ENCODE peak calls at places on chromosomes 16 and 17, in seven cellular contexts. U is SK-N-SH, T is GM12891, L is GM12878, P is K562, K is HepG2, I is H1. C is an unnamed sample.

GRCh38 chr16:5252800-5253199 is 155.2 kb upstream of the EEF2KMT start:
- DNase-seq in U (no peak), K (no peak), T (no peak), L (no peak), P (no peak), I (no peak), C (no peak)

GRCh38 chr16:13298676-13299075 is 397.3 kb downstream of the SHISA9 start:
- DNase-seq in K (no peak), U (no peak), P (no peak), L (no peak), I (peak; percentile 48), T (no peak), C (no peak)

GRCh38 chr17:31378638-31379037 is 12.8 kb upstream of the RAB11FIP4 start:
- DNase-seq in P (no peak), U (no peak), I (no peak), L (no peak), K (no peak), T (no peak), C (no peak)

GRCh38 chr17:2025622-2026309 is 632 bp upstream of the RTN4RL1 start:
- DNase-seq in I (peak; percentile 70), K (peak; percentile 60), L (no peak), P (peak; percentile 48), T (no peak), U (peak; percentile 93), C (no peak)

GRCh38 chr17:78620099-78620498 is 42.9 kb upstream of the DNAH17 start:
- DNase-seq in T (no peak), I (no peak), U (no peak), P (no peak), K (no peak), L (no peak), C (no peak)

GRCh38 chr16:11597268-11597690 is 10.6 kb upstream of the LITAF start:
- DNase-seq in T (no peak), P (peak; percentile 26), U (no peak), I (no peak), K (no peak), L (no peak), C (no peak)

GRCh38 chr16:57893559-57894389 is 77.2 kb downstream of the CNGB1 start:
- DNase-seq in L (no peak), K (peak; percentile 99), T (no peak), I (no peak), P (no peak), U (no peak), C (no peak)

GRCh38 chr16:86511317-86512161 is 1.2 kb downstream of the FOXF1 start:
- DNase-seq in U (no peak), K (no peak), P (no peak), T (no peak), I (no peak), L (no peak), C (no peak)

GRCh38 chr17:47643116-47643515 is 6.6 kb upstream of the KPNB1 start:
- DNase-seq in I (no peak), P (no peak), L (no peak), T (no peak), K (no peak), U (no peak), C (no peak)

GRCh38 chr16:83305092-83305491 is 502.7 kb upstream of the HSBP1 start:
- DNase-seq in K (no peak), T (no peak), U (no peak), P (no peak), L (no peak), I (no peak), C (no peak)

GRCh38 chr16:47046726-47047602 is 73.5 kb upstream of the DNAJA2 start:
- DNase-seq in U (no peak), I (no peak), L (peak; percentile 51), T (no peak), K (no peak), P (no peak), C (peak; percentile 38)

GRCh38 chr17:81187586-81188490 is 21.8 kb upstream of the AATK start:
- DNase-seq in I (no peak), P (peak; percentile 25), K (no peak), T (no peak), L (no peak), U (no peak), C (no peak)

GRCh38 chr17:40871316-40871715 is 4.3 kb upstream of the KRT12 start:
- DNase-seq in T (no peak), P (peak; percentile 26), L (no peak), I (no peak), U (no peak), K (no peak), C (no peak)

GRCh38 chr17:41959336-41960095 is 7.1 kb upstream of the CNP start:
- DNase-seq in P (peak; percentile 80), I (peak; percentile 68), L (no peak), T (no peak), K (peak; percentile 85), U (peak; percentile 73), C (no peak)

GRCh38 chr16:56611281-56611833 is 3.0 kb downstream of the MT2A start:
- DNase-seq in P (no peak), T (no peak), U (no peak), L (no peak), I (no peak), K (peak; percentile 78), C (no peak)

GRCh38 chr17:29567362-29568330 is 809 bp upstream of the ABHD15 start:
- DNase-seq in T (peak; percentile 84), P (peak; percentile 85), U (peak; percentile 87), L (no peak), K (peak; percentile 47), I (peak; percentile 84), C (peak; percentile 81)

GRCh38 chr16:3187798-3188674 is at the start of gene OR1F1:
- DNase-seq in L (no peak), T (no peak), I (peak; percentile 83), U (peak; percentile 78), K (peak; percentile 71), P (peak; percentile 83), C (no peak)

GRCh38 chr17:57589151-57590034 is 155.7 kb downstream of the CCDC182 start:
- DNase-seq in P (no peak), T (no peak), U (no peak), K (no peak), L (no peak), I (no peak), C (no peak)
- TF ChIP-seq TAF1 in P (no peak), T (no peak), U (no peak), K (no peak), L (no peak), I (no peak), C (no peak)

DNA sequence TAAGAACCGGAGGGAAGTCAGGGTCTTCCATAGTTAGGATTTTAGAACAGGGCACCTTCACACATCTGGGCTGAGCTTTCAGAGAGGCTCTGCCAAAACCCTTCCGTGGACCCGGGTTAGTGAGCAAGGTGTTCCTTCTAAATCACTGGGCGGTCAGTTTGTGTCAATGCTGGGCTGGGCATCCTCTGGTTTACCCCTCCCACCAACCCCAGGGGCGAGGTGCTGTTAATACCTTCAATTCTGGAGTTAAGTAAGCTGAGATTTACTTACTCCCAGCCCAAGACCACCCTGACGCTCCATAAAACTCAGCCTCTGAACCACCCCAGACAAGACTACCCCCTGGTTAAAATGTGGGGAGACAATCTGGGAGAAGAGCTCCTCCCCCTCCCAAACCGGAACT is 1.0 kb downstream of the TMEM92 start:
- DNase-seq in T (no peak), L (no peak), U (no peak), I (no peak), P (no peak), K (no peak), C (no peak)
- TF ChIP-seq POLR2AphosphoS5 in T (no peak), L (no peak), U (no peak), I (no peak), P (no peak), K (no peak), C (no peak)

GRCh38 chr17:68532826-68533225 is 20.6 kb downstream of the PRKAR1A start:
- DNase-seq in P (no peak), T (no peak), K (no peak), U (no peak), I (no peak), L (no peak), C (no peak)
- TF ChIP-seq TAF1 in P (no peak), T (no peak), K (no peak), U (no peak), I (no peak), L (no peak), C (no peak)

GRCh38 chr17:76538941-76539340 is 903 bp upstream of the PRCD start:
- DNase-seq in K (no peak), L (no peak), T (no peak), U (no peak), I (no peak), P (no peak), C (peak; percentile 22)

GRCh38 chr17:76537288-76537577 is 276 bp downstream of the CYGB start:
- DNase-seq in L (no peak), P (no peak), K (no peak), I (peak; percentile 73), T (no peak), U (peak; percentile 87), C (peak; percentile 33)

GRCh38 chr17:76536511-76537287 is 810 bp downstream of the CYGB start:
- DNase-seq in U (peak; percentile 48), I (no peak), L (no peak), K (no peak), P (no peak), T (no peak), C (peak; percentile 19)

GRCh38 chr17:76538281-76538931 is 897 bp upstream of the CYGB start:
- DNase-seq in T (no peak), I (no peak), P (no peak), L (no peak), K (no peak), U (peak; percentile 63), C (peak; percentile 32)

GRCh38 chr17:76537578-76538280 is at the start of gene CYGB:
- DNase-seq in I (no peak), P (no peak), T (no peak), U (peak; percentile 91), L (no peak), K (no peak), C (peak; percentile 28)
- TF ChIP-seq POLR2AphosphoS5 in I (no peak), P (no peak), T (no peak), U (no peak), L (no peak), K (no peak), C (no peak)

GRCh38 chr17:38735161-38735997 is 5.2 kb downstream of the CISD3 start:
- DNase-seq in P (peak; percentile 72), T (peak; percentile 86), L (no peak), K (peak; percentile 33), U (peak; percentile 92), I (peak; percentile 93), C (peak; percentile 91)
- TF ChIP-seq TAF1 in P (no peak), T (no peak), L (no peak), K (no peak), U (no peak), I (no peak), C (no peak)

DNA sequence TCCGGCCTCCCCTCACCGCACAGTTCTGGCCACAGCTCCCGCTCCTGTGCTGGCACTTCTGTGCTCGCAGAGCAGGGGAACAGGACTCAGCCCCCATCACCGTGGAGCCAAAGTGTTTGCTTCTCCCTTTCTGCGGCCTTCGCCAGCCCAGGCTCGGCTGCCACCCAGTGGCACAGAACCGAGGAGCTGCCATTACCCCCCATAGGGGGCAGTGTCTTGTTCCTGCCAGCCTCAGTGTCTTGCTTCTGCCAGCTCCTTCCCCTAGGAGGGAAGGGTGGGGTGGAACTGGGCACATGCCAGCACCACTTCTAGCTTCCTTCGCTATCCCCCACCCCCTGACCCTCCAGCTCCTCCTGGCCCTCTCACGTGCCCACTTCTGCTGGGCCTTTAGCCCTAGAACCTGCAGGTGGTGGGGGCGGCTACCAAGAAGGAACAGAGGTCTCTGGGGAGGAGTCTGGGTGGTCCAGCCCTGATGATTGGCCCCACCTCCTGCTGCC is 645 bp upstream of the ELMO3 start:
- DNase-seq in P (no peak), T (no peak), K (no peak), L (no peak), I (peak; percentile 73), U (peak; percentile 81), C (no peak)
- TF ChIP-seq POLR2AphosphoS5 in P (no peak), T (no peak), K (no peak), L (no peak), I (no peak), U (peak; percentile 16), C (no peak)

C was measured in GM12892.